ENCODE peak calls at places on chromosomes 5 and 9, in five cellular contexts. One of them, this sample, is unnamed.
A peak's percentile ranks its signal among the peaks of the same experiment; 100 is the strongest.

GRCh38 chr5:109880907-109881685 is 191.4 kb downstream of the MAN2A1 start:
- DNase-seq in PC-9: no peak
- DNase-seq in uterus: no peak
- DNase-seq in iPS DF 6.9: no peak
- DNase-seq in aorta: no peak
- DNase-seq in this sample: no peak

GRCh38 chr5:142841511-142842255 is 71.5 kb downstream of the ARHGAP26 start:
- DNase-seq in PC-9: no peak
- DNase-seq in uterus: peak; percentile 80
- DNase-seq in iPS DF 6.9: no peak
- DNase-seq in aorta: peak; percentile 85
- DNase-seq in this sample: peak; percentile 85

GRCh38 chr5:169200086-169200778 is 100.7 kb downstream of the SLIT3 start:
- DNase-seq in PC-9: no peak
- DNase-seq in uterus: no peak
- DNase-seq in iPS DF 6.9: no peak
- DNase-seq in aorta: no peak
- DNase-seq in this sample: no peak

GRCh38 chr5:108788142-108788541 is 40.4 kb downstream of the FER start:
- DNase-seq in PC-9: no peak
- DNase-seq in uterus: no peak
- DNase-seq in iPS DF 6.9: no peak
- DNase-seq in aorta: peak; percentile 79
- DNase-seq in this sample: peak; percentile 81

GRCh38 chr9:100104314-100104713 is 5.3 kb downstream of the INVS start:
- DNase-seq in PC-9: no peak
- DNase-seq in uterus: no peak
- DNase-seq in iPS DF 6.9: no peak
- DNase-seq in aorta: no peak
- DNase-seq in this sample: no peak

GRCh38 chr9:31323726-31324444 is 1060.6 kb upstream of the ACO1 start:
- DNase-seq in PC-9: no peak
- DNase-seq in uterus: no peak
- DNase-seq in iPS DF 6.9: no peak
- DNase-seq in aorta: no peak
- DNase-seq in this sample: no peak

GRCh38 chr9:96203867-96204412 is 98.0 kb downstream of the HSD17B3 start:
- DNase-seq in PC-9: no peak
- DNase-seq in uterus: no peak
- DNase-seq in iPS DF 6.9: no peak
- DNase-seq in aorta: no peak
- DNase-seq in this sample: no peak

GRCh38 chr5:10372726-10373709 is 19.5 kb downstream of the MARCHF6 start:
- DNase-seq in PC-9: no peak
- DNase-seq in uterus: no peak
- DNase-seq in iPS DF 6.9: no peak
- DNase-seq in aorta: no peak
- DNase-seq in this sample: no peak

GRCh38 chr9:111438576-111439235 is 45.5 kb downstream of the ECPAS start:
- DNase-seq in PC-9: no peak
- DNase-seq in uterus: no peak
- DNase-seq in iPS DF 6.9: no peak
- DNase-seq in aorta: no peak
- DNase-seq in this sample: no peak

GRCh38 chr5:61329729-61330128 is 2.3 kb upstream of the ZSWIM6 start:
- DNase-seq in PC-9: peak; percentile 74
- DNase-seq in uterus: no peak
- DNase-seq in iPS DF 6.9: no peak
- DNase-seq in aorta: no peak
- DNase-seq in this sample: no peak

GRCh38 chr5:73902327-73903051 is 276.5 kb downstream of the ARHGEF28 start:
- DNase-seq in PC-9: no peak
- DNase-seq in uterus: no peak
- DNase-seq in iPS DF 6.9: peak; percentile 4
- DNase-seq in aorta: no peak
- DNase-seq in this sample: peak; percentile 14

GRCh38 chr9:31519424-31519823 is 865.0 kb upstream of the ACO1 start:
- DNase-seq in PC-9: no peak
- DNase-seq in uterus: no peak
- DNase-seq in iPS DF 6.9: no peak
- DNase-seq in aorta: no peak
- DNase-seq in this sample: no peak

GRCh38 chr9:115182264-115182663 is 64.3 kb upstream of the TNC start:
- DNase-seq in PC-9: no peak
- DNase-seq in uterus: no peak
- DNase-seq in iPS DF 6.9: no peak
- DNase-seq in aorta: no peak
- DNase-seq in this sample: no peak

GRCh38 chr5:176998828-176999227 is 7.8 kb downstream of the UIMC1 start:
- DNase-seq in PC-9: no peak
- DNase-seq in uterus: no peak
- DNase-seq in iPS DF 6.9: no peak
- DNase-seq in aorta: no peak
- DNase-seq in this sample: no peak

GRCh38 chr5:176996780-176997179 is 9.8 kb downstream of the UIMC1 start:
- DNase-seq in PC-9: no peak
- DNase-seq in uterus: no peak
- DNase-seq in iPS DF 6.9: no peak
- DNase-seq in aorta: no peak
- DNase-seq in this sample: no peak

GRCh38 chr5:176994460-176995121 is 12.0 kb downstream of the UIMC1 start:
- DNase-seq in PC-9: peak; percentile 94
- DNase-seq in uterus: no peak
- DNase-seq in iPS DF 6.9: no peak
- DNase-seq in aorta: peak; percentile 62
- DNase-seq in this sample: peak; percentile 36

GRCh38 chr5:176995122-176995490 is 11.5 kb downstream of the UIMC1 start:
- DNase-seq in PC-9: no peak
- DNase-seq in uterus: no peak
- DNase-seq in iPS DF 6.9: no peak
- DNase-seq in aorta: no peak
- DNase-seq in this sample: no peak

GRCh38 chr5:176995896-176996767 is 10.4 kb downstream of the UIMC1 start:
- DNase-seq in PC-9: no peak
- DNase-seq in uterus: no peak
- DNase-seq in iPS DF 6.9: no peak
- DNase-seq in aorta: no peak
- DNase-seq in this sample: no peak
- H3K4me3 ChIP-seq in PC-9: no peak overlapping the region
- H3K4me3 ChIP-seq in uterus: no peak overlapping the region
- H3K4me3 ChIP-seq in iPS DF 6.9: no peak overlapping the region
- H3K4me3 ChIP-seq in aorta: no peak overlapping the region
- H3K4me3 ChIP-seq in this sample: no peak overlapping the region

DNA sequence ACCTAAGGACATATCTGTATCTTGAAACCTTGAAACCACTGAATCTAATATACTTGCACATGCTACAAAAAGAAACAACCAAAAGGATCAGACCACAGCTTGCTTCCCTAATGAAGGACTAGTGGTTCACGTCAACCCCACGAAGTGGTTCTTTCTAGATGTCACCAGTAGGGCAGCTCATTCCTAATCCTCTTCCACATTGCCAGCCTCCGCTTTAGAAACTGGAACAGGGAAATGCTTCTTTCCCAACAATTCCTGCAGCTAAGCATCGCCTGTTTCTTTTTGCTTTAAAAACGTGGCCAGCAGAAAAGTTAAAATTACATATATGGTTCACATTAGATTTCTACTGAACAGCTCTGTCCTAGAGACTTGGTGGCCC is 100.2 kb downstream of the MTX3 start:
- DNase-seq in PC-9: no peak
- DNase-seq in uterus: no peak
- DNase-seq in iPS DF 6.9: no peak
- DNase-seq in aorta: no peak
- DNase-seq in this sample: no peak
- H3K9me3 ChIP-seq in PC-9: peaks cover 6% of the 10 kb centered on the region
- H3K9me3 ChIP-seq in uterus: no peaks in the 10 kb centered on the region
- H3K9me3 ChIP-seq in iPS DF 6.9: no peaks in the 10 kb centered on the region
- H3K9me3 ChIP-seq in aorta: peaks cover 4% of the 10 kb centered on the region
- H3K9me3 ChIP-seq in this sample: no peaks in the 10 kb centered on the region

DNA sequence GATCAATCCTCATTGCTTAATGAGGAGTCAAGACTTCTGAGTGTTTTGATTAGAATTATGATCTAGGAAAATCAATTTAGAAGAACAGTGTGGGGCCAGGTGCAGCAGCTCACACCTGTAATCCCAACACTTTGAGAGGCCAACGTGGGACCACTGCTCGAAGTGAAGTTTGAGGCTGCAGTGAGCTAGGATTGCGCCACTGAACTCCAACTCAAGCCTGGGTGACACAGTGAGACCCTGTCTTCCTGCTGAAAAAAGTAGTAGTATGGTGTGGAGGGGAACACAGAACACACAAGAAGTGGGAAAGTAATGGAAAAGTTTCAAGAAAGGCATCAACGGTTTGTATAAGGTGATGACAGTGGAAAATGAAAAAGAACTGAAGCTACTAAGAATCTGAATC is 9.1 kb downstream of the FNIP1 start:
- DNase-seq in PC-9: no peak
- DNase-seq in uterus: no peak
- DNase-seq in iPS DF 6.9: no peak
- DNase-seq in aorta: no peak
- DNase-seq in this sample: no peak
- H3K4me3 ChIP-seq in PC-9: no peak overlapping the region
- H3K4me3 ChIP-seq in uterus: no peak overlapping the region
- H3K4me3 ChIP-seq in iPS DF 6.9: no peak overlapping the region
- H3K4me3 ChIP-seq in aorta: no peak overlapping the region
- H3K4me3 ChIP-seq in this sample: no peak overlapping the region

GRCh38 chr5:158570502-158570901 is 529.2 kb downstream of the EBF1 start:
- DNase-seq in PC-9: no peak
- DNase-seq in uterus: no peak
- DNase-seq in iPS DF 6.9: no peak
- DNase-seq in aorta: no peak
- DNase-seq in this sample: no peak
- H3K9me3 ChIP-seq in PC-9: no peaks in the 10 kb centered on the region
- H3K9me3 ChIP-seq in uterus: no peaks in the 10 kb centered on the region
- H3K9me3 ChIP-seq in iPS DF 6.9: no peaks in the 10 kb centered on the region
- H3K9me3 ChIP-seq in aorta: no peaks in the 10 kb centered on the region
- H3K9me3 ChIP-seq in this sample: no peaks in the 10 kb centered on the region